ENCODE peak calls at places on chromosomes 3 and 15, in six cellular contexts. Z, W, N, T, X and Y are unnamed samples.
A peak's percentile ranks its signal among the peaks of the same experiment; 100 is the strongest.

GRCh38 chr15:33729648-33730047 is 238.6 kb upstream of the CHRM5 start:
- DNase-seq in W (peak; percentile 25), N (no peak), Z (no peak), T (peak; percentile 34), X (peak; percentile 7), Y (no peak)

GRCh38 chr3:32848215-32848614 is 30.4 kb downstream of the TRIM71 start:
- DNase-seq in X (no peak), T (no peak), W (no peak), N (no peak), Z (no peak), Y (peak; percentile 58)

GRCh38 chr15:98714906-98715305 is 66.6 kb downstream of the IGF1R start:
- DNase-seq in W (no peak), X (no peak), Z (no peak), T (no peak), N (no peak), Y (no peak)

GRCh38 chr3:35223636-35224035 is 415.7 kb upstream of the ARPP21 start:
- DNase-seq in W (no peak), X (no peak), N (no peak), T (no peak), Z (no peak), Y (no peak)

GRCh38 chr15:69125236-69125635 is 35.2 kb upstream of the GLCE start:
- DNase-seq in N (no peak), X (no peak), Z (no peak), W (no peak), T (no peak), Y (no peak)

GRCh38 chr15:79769081-79769481 is 127.7 kb downstream of the MTHFS start:
- DNase-seq in Z (no peak), W (peak; percentile 51), N (no peak), X (peak; percentile 19), T (no peak), Y (no peak)

GRCh38 chr3:196563721-196564225 is 4.6 kb downstream of the WDR53 start:
- DNase-seq in W (peak; percentile 36), T (peak; percentile 66), Z (no peak), N (no peak), X (no peak), Y (peak; percentile 25)

GRCh38 chr15:100881573-100882336 is 2.1 kb downstream of the ALDH1A3 start:
- DNase-seq in X (no peak), N (no peak), W (no peak), Z (no peak), T (no peak), Y (no peak)

GRCh38 chr15:61102281-61102680 is 126.8 kb downstream of the RORA start:
- DNase-seq in X (no peak), T (no peak), Z (no peak), N (no peak), W (no peak), Y (no peak)

GRCh38 chr15:30065025-30065801 is 17.5 kb upstream of the GOLGA8J start:
- DNase-seq in Z (no peak), W (no peak), T (no peak), N (no peak), X (no peak), Y (no peak)

GRCh38 chr3:194439915-194440550 is 41.0 kb upstream of the GP5 start:
- DNase-seq in Z (no peak), X (no peak), T (no peak), N (no peak), W (no peak), Y (no peak)

GRCh38 chr3:55885721-55886120 is 398.6 kb upstream of the WNT5A start:
- DNase-seq in W (no peak), T (peak; percentile 84), N (no peak), Z (no peak), X (no peak), Y (no peak)

GRCh38 chr3:15271785-15272381 is 60.5 kb downstream of the SH3BP5 start:
- DNase-seq in X (no peak), W (no peak), Z (no peak), N (no peak), T (no peak), Y (no peak)

GRCh38 chr3:33392703-33393125 is 47.5 kb downstream of the UBP1 start:
- DNase-seq in N (no peak), T (peak; percentile 92), Z (no peak), X (no peak), W (peak; percentile 77), Y (peak; percentile 35)

GRCh38 chr15:33448961-33449611 is 138.3 kb downstream of the RYR3 start:
- DNase-seq in N (no peak), X (no peak), Z (no peak), W (no peak), T (no peak), Y (no peak)

GRCh38 chr3:9204253-9205005 is 45.0 kb downstream of the SRGAP3 start:
- DNase-seq in X (peak; percentile 67), N (no peak), T (no peak), Z (no peak), W (no peak), Y (no peak)

GRCh38 chr15:59918994-59919951 is 84.8 kb upstream of the FOXB1 start:
- DNase-seq in X (no peak), N (no peak), Z (no peak), W (peak; percentile 17), T (peak; percentile 26), Y (no peak)

GRCh38 chr3:121482651-121483050 is 63.1 kb downstream of the POLQ start:
- DNase-seq in T (peak; percentile 49), Z (no peak), W (peak; percentile 33), X (no peak), N (no peak), Y (no peak)

GRCh38 chr3:122576174-122576940 is 1.1 kb upstream of the PARP15 start:
- DNase-seq in Z (no peak), W (no peak), X (no peak), T (no peak), N (no peak), Y (no peak)

GRCh38 chr15:68580883-68581155 is 2.0 kb downstream of the CORO2B start:
- DNase-seq in Z (no peak), X (no peak), N (no peak), W (no peak), T (no peak), Y (no peak)

GRCh38 chr3:98732239-98733054 is 30.7 kb upstream of the ST3GAL6 start:
- DNase-seq in N (peak; percentile 84), W (peak; percentile 55), T (peak; percentile 59), Z (peak; percentile 65), X (peak; percentile 82), Y (no peak)

GRCh38 chr15:48966595-48967301 is 3.0 kb upstream of the SHC4 start:
- DNase-seq in X (no peak), N (no peak), W (no peak), T (no peak), Z (no peak), Y (no peak)

GRCh38 chr3:39038165-39038564 is 13.6 kb downstream of the SCN11A start:
- DNase-seq in N (no peak), W (no peak), T (no peak), X (no peak), Z (no peak), Y (no peak)

GRCh38 chr3:102307442-102307841 is 127.4 kb upstream of the ZPLD1 start:
- DNase-seq in T (no peak), Z (peak; percentile 10), X (no peak), W (no peak), N (no peak), Y (no peak)

GRCh38 chr3:125436921-125437320 is 61.8 kb upstream of the ZNF148 start:
- DNase-seq in T (no peak), Z (no peak), N (no peak), W (no peak), X (no peak), Y (no peak)

GRCh38 chr15:60763668-60764067 is 284.7 kb upstream of the ICE2 start:
- DNase-seq in W (no peak), T (no peak), N (no peak), Z (no peak), X (no peak), Y (no peak)

DNA sequence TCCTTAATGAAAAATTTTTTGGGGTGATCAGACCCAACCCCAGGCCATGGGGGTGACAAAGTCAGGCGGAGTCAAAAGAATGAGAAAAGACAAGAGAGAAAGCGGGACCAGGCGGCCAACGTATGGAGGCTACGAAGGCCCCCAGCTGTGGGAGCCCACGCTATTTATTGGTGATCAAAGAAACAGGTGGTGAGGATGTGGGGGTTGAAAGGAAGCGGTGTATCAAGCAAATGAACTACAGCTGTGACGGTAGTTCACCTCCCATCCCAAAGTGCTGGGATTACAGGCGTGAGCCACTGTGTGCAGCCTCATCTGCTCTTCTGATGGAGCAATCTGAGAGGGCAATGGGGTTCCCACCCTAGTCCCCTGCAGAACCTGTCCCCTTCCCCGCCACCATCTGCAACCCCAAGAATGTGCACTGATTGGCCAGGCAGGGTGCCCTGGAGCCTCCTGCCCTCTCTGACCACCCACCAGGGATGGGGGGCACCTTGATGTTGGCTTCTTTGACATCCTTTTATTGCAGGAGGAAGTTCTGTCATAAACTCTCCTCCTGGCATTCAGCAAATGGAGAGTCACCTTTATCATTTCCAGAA is 1.1 kb upstream of the CHRNA3 start:
- DNase-seq in T (no peak), X (no peak), N (peak; percentile 41), W (no peak), Z (no peak), Y (no peak)
- TF ChIP-seq JUN in T (no peak), X (no peak), N (no peak), W (no peak), Z (no peak), Y (no peak)

GRCh38 chr15:91407237-91407889 is 307.3 kb downstream of the SV2B start:
- DNase-seq in N (no peak), W (no peak), Z (no peak), T (no peak), X (no peak), Y (no peak)
- TF ChIP-seq JUN in N (peak; percentile 25), W (no peak), Z (no peak), T (no peak), X (no peak), Y (no peak)

GRCh38 chr3:184491011-184491576 is 70.5 kb upstream of the EPHB3 start:
- DNase-seq in N (no peak), T (no peak), X (no peak), W (no peak), Z (no peak), Y (no peak)
- TF ChIP-seq JUN in N (no peak), T (no peak), X (no peak), W (no peak), Z (no peak), Y (no peak)

GRCh38 chr15:77654975-77655374 is 22.3 kb upstream of the LINGO1 start:
- DNase-seq in N (peak; percentile 71), Z (peak; percentile 76), X (peak; percentile 45), W (peak; percentile 73), T (no peak), Y (peak; percentile 72)
- TF ChIP-seq JUN in N (no peak), Z (no peak), X (no peak), W (no peak), T (no peak), Y (no peak)

DNA sequence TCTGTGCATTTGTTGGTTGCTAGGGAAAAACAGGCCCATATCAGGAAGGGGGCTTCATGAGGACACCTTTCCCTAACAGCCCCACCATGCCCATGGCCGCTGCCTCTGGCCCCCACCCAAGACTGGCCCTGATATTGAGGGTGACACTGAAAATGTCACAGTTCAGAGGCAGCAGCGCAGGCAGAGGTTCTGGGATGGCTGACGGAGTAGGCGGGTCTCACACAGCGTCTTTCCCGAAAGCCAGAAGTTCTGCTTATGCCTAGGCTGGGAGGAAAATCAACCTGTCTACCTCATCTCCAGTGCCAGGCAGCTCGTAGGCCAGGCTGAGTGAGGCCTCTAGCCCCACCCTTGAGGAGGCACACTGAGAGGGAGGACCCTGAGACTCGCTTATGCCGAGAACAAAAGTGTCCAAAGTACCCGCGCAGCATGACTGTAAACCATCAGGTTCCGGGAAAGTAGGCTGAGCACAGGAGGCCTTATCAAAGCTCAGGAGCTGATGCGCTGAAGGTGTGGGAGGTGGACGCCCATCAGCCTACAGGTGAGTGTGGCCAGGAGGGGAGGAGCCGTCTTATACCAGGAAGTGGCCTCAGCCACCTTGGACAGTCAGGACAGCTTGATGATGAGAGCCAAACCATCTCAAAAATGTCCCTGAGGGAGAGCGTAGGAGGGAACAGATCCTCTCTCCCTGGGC is 27.5 kb downstream of the GRAMD2A start:
- DNase-seq in Z (no peak), X (no peak), N (no peak), W (no peak), T (no peak), Y (no peak)
- TF ChIP-seq JUN in Z (no peak), X (no peak), N (no peak), W (no peak), T (no peak), Y (no peak)